ENCODE peak calls at places on chromosomes 16 and 17, in eight cellular contexts. One of them, this sample, is unnamed.

GRCh38 chr17:29569245-29569950 is 897 bp downstream of the TP53I13 start:
- DNase-seq in endodermal cell: no peak
- DNase-seq in mesothelial cell of epicardium: peak; percentile 29
- DNase-seq in fibroblast of mammary gland: no peak
- DNase-seq in uterus: no peak
- DNase-seq in progenitor cell of endocrine pancreas: no peak
- DNase-seq in cardiac fibroblast: peak; percentile 28
- DNase-seq in GM20000: no peak
- DNase-seq in this sample: no peak

GRCh38 chr17:79651751-79652150 is 40.9 kb upstream of the RBFOX3 start:
- DNase-seq in endodermal cell: peak; percentile 41
- DNase-seq in mesothelial cell of epicardium: peak; percentile 31
- DNase-seq in fibroblast of mammary gland: no peak
- DNase-seq in uterus: peak; percentile 76
- DNase-seq in progenitor cell of endocrine pancreas: peak; percentile 5
- DNase-seq in cardiac fibroblast: no peak
- DNase-seq in GM20000: no peak
- DNase-seq in this sample: no peak

GRCh38 chr17:78360371-78361226 is 722 bp upstream of the SOCS3 start:
- DNase-seq in endodermal cell: peak; percentile 100
- DNase-seq in mesothelial cell of epicardium: peak; percentile 97
- DNase-seq in fibroblast of mammary gland: peak; percentile 79
- DNase-seq in uterus: peak; percentile 93
- DNase-seq in progenitor cell of endocrine pancreas: peak; percentile 97
- DNase-seq in cardiac fibroblast: peak; percentile 87
- DNase-seq in GM20000: peak; percentile 92
- DNase-seq in this sample: peak; percentile 93

GRCh38 chr17:77106874-77107358 is 33.9 kb upstream of the SEC14L1 start:
- DNase-seq in endodermal cell: peak; percentile 87
- DNase-seq in mesothelial cell of epicardium: no peak
- DNase-seq in fibroblast of mammary gland: no peak
- DNase-seq in uterus: no peak
- DNase-seq in progenitor cell of endocrine pancreas: no peak
- DNase-seq in cardiac fibroblast: no peak
- DNase-seq in GM20000: peak; percentile 27
- DNase-seq in this sample: peak; percentile 58

GRCh38 chr16:85979605-85980004 is 80.6 kb downstream of the IRF8 start:
- DNase-seq in endodermal cell: no peak
- DNase-seq in mesothelial cell of epicardium: no peak
- DNase-seq in fibroblast of mammary gland: no peak
- DNase-seq in uterus: no peak
- DNase-seq in progenitor cell of endocrine pancreas: no peak
- DNase-seq in cardiac fibroblast: no peak
- DNase-seq in GM20000: no peak
- DNase-seq in this sample: no peak

GRCh38 chr17:56913000-56913866 is 616 bp downstream of the TRIM25 start:
- DNase-seq in endodermal cell: peak; percentile 91
- DNase-seq in mesothelial cell of epicardium: peak; percentile 66
- DNase-seq in fibroblast of mammary gland: no peak
- DNase-seq in uterus: no peak
- DNase-seq in progenitor cell of endocrine pancreas: peak; percentile 27
- DNase-seq in cardiac fibroblast: peak; percentile 19
- DNase-seq in GM20000: no peak
- DNase-seq in this sample: peak; percentile 53

GRCh38 chr17:1315891-1316403 is 36.5 kb downstream of the TRARG1 start:
- DNase-seq in endodermal cell: no peak
- DNase-seq in mesothelial cell of epicardium: no peak
- DNase-seq in fibroblast of mammary gland: no peak
- DNase-seq in uterus: peak; percentile 28
- DNase-seq in progenitor cell of endocrine pancreas: no peak
- DNase-seq in cardiac fibroblast: peak; percentile 25
- DNase-seq in GM20000: no peak
- DNase-seq in this sample: no peak

GRCh38 chr17:43962479-43962878 is 8.7 kb upstream of the PYY start:
- DNase-seq in endodermal cell: no peak
- DNase-seq in mesothelial cell of epicardium: no peak
- DNase-seq in fibroblast of mammary gland: no peak
- DNase-seq in uterus: no peak
- DNase-seq in progenitor cell of endocrine pancreas: no peak
- DNase-seq in cardiac fibroblast: no peak
- DNase-seq in GM20000: no peak
- DNase-seq in this sample: no peak

GRCh38 chr17:32100971-32101631 is 41.2 kb upstream of the RHOT1 start:
- DNase-seq in endodermal cell: peak; percentile 49
- DNase-seq in mesothelial cell of epicardium: no peak
- DNase-seq in fibroblast of mammary gland: no peak
- DNase-seq in uterus: no peak
- DNase-seq in progenitor cell of endocrine pancreas: no peak
- DNase-seq in cardiac fibroblast: no peak
- DNase-seq in GM20000: no peak
- DNase-seq in this sample: no peak

GRCh38 chr16:54135361-54136275 is 151.0 kb downstream of the IRX3 start:
- DNase-seq in endodermal cell: no peak
- DNase-seq in mesothelial cell of epicardium: no peak
- DNase-seq in fibroblast of mammary gland: peak; percentile 71
- DNase-seq in uterus: no peak
- DNase-seq in progenitor cell of endocrine pancreas: no peak
- DNase-seq in cardiac fibroblast: peak; percentile 81
- DNase-seq in GM20000: no peak
- DNase-seq in this sample: no peak

GRCh38 chr16:81005644-81006471 is 827 bp downstream of the CMC2 start:
- DNase-seq in endodermal cell: peak; percentile 72
- DNase-seq in mesothelial cell of epicardium: no peak
- DNase-seq in fibroblast of mammary gland: peak; percentile 22
- DNase-seq in uterus: peak; percentile 16
- DNase-seq in progenitor cell of endocrine pancreas: peak; percentile 12
- DNase-seq in cardiac fibroblast: peak; percentile 41
- DNase-seq in GM20000: no peak
- DNase-seq in this sample: no peak

GRCh38 chr17:15973016-15973415 is 26.5 kb downstream of the ZSWIM7 start:
- DNase-seq in endodermal cell: no peak
- DNase-seq in mesothelial cell of epicardium: no peak
- DNase-seq in fibroblast of mammary gland: no peak
- DNase-seq in uterus: no peak
- DNase-seq in progenitor cell of endocrine pancreas: no peak
- DNase-seq in cardiac fibroblast: no peak
- DNase-seq in GM20000: no peak
- DNase-seq in this sample: no peak

GRCh38 chr17:73657473-73658116 is 13.3 kb upstream of the SDK2 start:
- DNase-seq in endodermal cell: peak; percentile 98
- DNase-seq in mesothelial cell of epicardium: peak; percentile 72
- DNase-seq in fibroblast of mammary gland: peak; percentile 54
- DNase-seq in uterus: no peak
- DNase-seq in progenitor cell of endocrine pancreas: peak; percentile 43
- DNase-seq in cardiac fibroblast: no peak
- DNase-seq in GM20000: no peak
- DNase-seq in this sample: no peak

GRCh38 chr16:3665508-3665907 is 11.0 kb downstream of the DNASE1 start:
- DNase-seq in endodermal cell: no peak
- DNase-seq in mesothelial cell of epicardium: no peak
- DNase-seq in fibroblast of mammary gland: no peak
- DNase-seq in uterus: no peak
- DNase-seq in progenitor cell of endocrine pancreas: no peak
- DNase-seq in cardiac fibroblast: no peak
- DNase-seq in GM20000: no peak
- DNase-seq in this sample: no peak

GRCh38 chr17:36864230-36864629 is 73.0 kb upstream of the LHX1 start:
- DNase-seq in endodermal cell: peak; percentile 44
- DNase-seq in mesothelial cell of epicardium: no peak
- DNase-seq in fibroblast of mammary gland: no peak
- DNase-seq in uterus: no peak
- DNase-seq in progenitor cell of endocrine pancreas: no peak
- DNase-seq in cardiac fibroblast: no peak
- DNase-seq in GM20000: no peak
- DNase-seq in this sample: no peak

GRCh38 chr16:29757950-29758466 is 12.2 kb upstream of the C16orf54 start:
- DNase-seq in endodermal cell: no peak
- DNase-seq in mesothelial cell of epicardium: no peak
- DNase-seq in fibroblast of mammary gland: peak; percentile 56
- DNase-seq in uterus: no peak
- DNase-seq in progenitor cell of endocrine pancreas: no peak
- DNase-seq in cardiac fibroblast: peak; percentile 51
- DNase-seq in GM20000: no peak
- DNase-seq in this sample: no peak

GRCh38 chr16:3020604-3021448 is 658 bp downstream of the TNFRSF12A start:
- DNase-seq in endodermal cell: peak; percentile 98
- DNase-seq in mesothelial cell of epicardium: peak; percentile 67
- DNase-seq in fibroblast of mammary gland: peak; percentile 82
- DNase-seq in uterus: peak; percentile 88
- DNase-seq in progenitor cell of endocrine pancreas: peak; percentile 87
- DNase-seq in cardiac fibroblast: peak; percentile 95
- DNase-seq in GM20000: no peak
- DNase-seq in this sample: no peak

GRCh38 chr16:54455021-54455725 is 168.6 kb upstream of the IRX3 start:
- DNase-seq in endodermal cell: no peak
- DNase-seq in mesothelial cell of epicardium: no peak
- DNase-seq in fibroblast of mammary gland: no peak
- DNase-seq in uterus: no peak
- DNase-seq in progenitor cell of endocrine pancreas: no peak
- DNase-seq in cardiac fibroblast: no peak
- DNase-seq in GM20000: no peak
- DNase-seq in this sample: no peak

GRCh38 chr17:4229627-4230026 is 34.2 kb downstream of the ANKFY1 start:
- DNase-seq in endodermal cell: no peak
- DNase-seq in mesothelial cell of epicardium: no peak
- DNase-seq in fibroblast of mammary gland: peak; percentile 94
- DNase-seq in uterus: peak; percentile 68
- DNase-seq in progenitor cell of endocrine pancreas: no peak
- DNase-seq in cardiac fibroblast: peak; percentile 93
- DNase-seq in GM20000: no peak
- DNase-seq in this sample: no peak

GRCh38 chr17:58191259-58191896 is 1.1 kb upstream of the EPX start:
- DNase-seq in endodermal cell: no peak
- DNase-seq in mesothelial cell of epicardium: no peak
- DNase-seq in fibroblast of mammary gland: peak; percentile 4
- DNase-seq in uterus: no peak
- DNase-seq in progenitor cell of endocrine pancreas: no peak
- DNase-seq in cardiac fibroblast: no peak
- DNase-seq in GM20000: no peak
- DNase-seq in this sample: no peak

GRCh38 chr17:31489295-31490018 is 98.0 kb downstream of the RAB11FIP4 start:
- DNase-seq in endodermal cell: peak; percentile 95
- DNase-seq in mesothelial cell of epicardium: no peak
- DNase-seq in fibroblast of mammary gland: no peak
- DNase-seq in uterus: no peak
- DNase-seq in progenitor cell of endocrine pancreas: peak; percentile 62
- DNase-seq in cardiac fibroblast: no peak
- DNase-seq in GM20000: no peak
- DNase-seq in this sample: no peak

GRCh38 chr17:27076814-27077213 is 217.1 kb upstream of the WSB1 start:
- DNase-seq in endodermal cell: no peak
- DNase-seq in mesothelial cell of epicardium: no peak
- DNase-seq in fibroblast of mammary gland: no peak
- DNase-seq in uterus: no peak
- DNase-seq in progenitor cell of endocrine pancreas: no peak
- DNase-seq in cardiac fibroblast: no peak
- DNase-seq in GM20000: no peak
- DNase-seq in this sample: no peak

GRCh38 chr16:82368041-82368440 is 198.0 kb upstream of the MPHOSPH6 start:
- DNase-seq in endodermal cell: peak; percentile 76
- DNase-seq in mesothelial cell of epicardium: no peak
- DNase-seq in fibroblast of mammary gland: peak; percentile 1
- DNase-seq in uterus: no peak
- DNase-seq in progenitor cell of endocrine pancreas: no peak
- DNase-seq in cardiac fibroblast: peak; percentile 38
- DNase-seq in GM20000: no peak
- DNase-seq in this sample: peak; percentile 44
- TF ChIP-seq CTCF in endodermal cell: peak; percentile 71
- TF ChIP-seq CTCF in mesothelial cell of epicardium: no peak
- TF ChIP-seq CTCF in fibroblast of mammary gland: no peak
- TF ChIP-seq CTCF in uterus: no peak
- TF ChIP-seq CTCF in progenitor cell of endocrine pancreas: peak; percentile 45
- TF ChIP-seq CTCF in cardiac fibroblast: peak; percentile 22
- TF ChIP-seq CTCF in GM20000: peak; percentile 16
- TF ChIP-seq CTCF in this sample: no peak

DNA sequence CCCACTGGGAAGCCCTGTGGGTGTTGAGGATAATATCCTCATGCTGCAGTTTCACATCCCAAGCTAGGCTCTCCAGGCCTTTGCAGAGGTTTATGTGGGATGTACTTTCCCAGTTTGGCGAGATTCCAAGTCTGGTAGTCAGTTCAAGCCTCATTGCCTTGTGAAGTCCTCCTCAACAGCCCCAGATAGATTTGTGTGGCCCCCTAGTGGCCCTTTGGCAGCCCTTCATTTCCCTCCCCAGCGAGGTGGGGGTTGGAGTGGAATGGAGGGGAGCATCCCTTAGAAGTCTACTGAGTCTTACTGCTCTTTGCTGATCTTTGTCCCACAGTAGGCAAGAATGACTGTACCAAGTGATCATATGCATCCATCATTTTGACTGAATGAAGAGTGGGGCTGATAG is 137.9 kb downstream of the CDH11 start:
- DNase-seq in endodermal cell: peak; percentile 90
- DNase-seq in mesothelial cell of epicardium: peak; percentile 49
- DNase-seq in fibroblast of mammary gland: peak; percentile 92
- DNase-seq in uterus: peak; percentile 30
- DNase-seq in progenitor cell of endocrine pancreas: no peak
- DNase-seq in cardiac fibroblast: peak; percentile 93
- DNase-seq in GM20000: no peak
- DNase-seq in this sample: no peak
- TF ChIP-seq CTCF in endodermal cell: peak; percentile 92
- TF ChIP-seq CTCF in mesothelial cell of epicardium: peak; percentile 54
- TF ChIP-seq CTCF in fibroblast of mammary gland: peak; percentile 85
- TF ChIP-seq CTCF in uterus: no peak
- TF ChIP-seq CTCF in progenitor cell of endocrine pancreas: peak; percentile 47
- TF ChIP-seq CTCF in cardiac fibroblast: peak; percentile 89
- TF ChIP-seq CTCF in GM20000: no peak
- TF ChIP-seq CTCF in this sample: peak; percentile 7

DNA sequence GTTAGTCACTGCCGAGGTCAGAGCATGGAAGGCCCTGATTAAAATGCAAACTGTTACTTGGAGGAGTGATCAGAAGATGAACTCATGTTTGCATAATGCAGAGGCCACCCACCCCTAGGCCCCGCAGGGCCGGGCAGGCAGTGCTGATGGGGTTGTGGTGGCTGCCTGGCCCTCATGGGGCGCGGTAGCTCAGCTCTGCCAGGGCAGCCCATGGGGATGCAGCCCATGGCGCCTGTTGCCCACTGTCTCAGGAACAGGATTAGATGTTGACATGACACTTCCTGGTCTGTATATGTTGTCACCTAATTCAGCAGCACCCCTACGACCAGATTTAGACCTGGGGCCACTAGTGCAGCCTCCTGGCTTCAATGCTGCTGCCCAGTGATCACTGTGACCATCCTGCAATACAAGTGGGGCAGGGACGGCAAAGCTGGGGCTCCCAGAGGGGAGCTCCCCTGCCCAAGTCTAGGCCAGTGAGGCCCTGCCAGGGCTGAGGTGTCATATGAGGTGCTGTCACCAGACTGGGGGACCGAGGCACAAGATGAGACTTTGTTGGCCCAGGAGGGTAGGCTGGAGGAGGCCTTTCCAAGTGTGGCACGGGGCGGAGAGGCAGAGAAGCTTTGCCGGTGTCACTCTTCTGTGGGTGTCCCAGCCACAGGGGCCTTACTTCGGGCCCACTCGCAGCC is 49.1 kb downstream of the RAI1 start:
- DNase-seq in endodermal cell: no peak
- DNase-seq in mesothelial cell of epicardium: no peak
- DNase-seq in fibroblast of mammary gland: no peak
- DNase-seq in uterus: no peak
- DNase-seq in progenitor cell of endocrine pancreas: no peak
- DNase-seq in cardiac fibroblast: no peak
- DNase-seq in GM20000: no peak
- DNase-seq in this sample: no peak
- TF ChIP-seq CTCF in endodermal cell: no peak
- TF ChIP-seq CTCF in mesothelial cell of epicardium: no peak
- TF ChIP-seq CTCF in fibroblast of mammary gland: no peak
- TF ChIP-seq CTCF in uterus: no peak
- TF ChIP-seq CTCF in progenitor cell of endocrine pancreas: no peak
- TF ChIP-seq CTCF in cardiac fibroblast: no peak
- TF ChIP-seq CTCF in GM20000: no peak
- TF ChIP-seq CTCF in this sample: no peak

GRCh38 chr17:45262516-45263476 is 902 bp upstream of the SPATA32 start:
- DNase-seq in endodermal cell: no peak
- DNase-seq in mesothelial cell of epicardium: no peak
- DNase-seq in fibroblast of mammary gland: peak; percentile 78
- DNase-seq in uterus: no peak
- DNase-seq in progenitor cell of endocrine pancreas: no peak
- DNase-seq in cardiac fibroblast: peak; percentile 58
- DNase-seq in GM20000: no peak
- DNase-seq in this sample: no peak
- TF ChIP-seq CTCF in endodermal cell: no peak
- TF ChIP-seq CTCF in mesothelial cell of epicardium: no peak
- TF ChIP-seq CTCF in fibroblast of mammary gland: no peak
- TF ChIP-seq CTCF in uterus: no peak
- TF ChIP-seq CTCF in progenitor cell of endocrine pancreas: no peak
- TF ChIP-seq CTCF in cardiac fibroblast: no peak
- TF ChIP-seq CTCF in GM20000: no peak
- TF ChIP-seq CTCF in this sample: no peak

This sample was measured in GM13976.